ENCODE peak calls at places on chromosomes 16 and 17, in nine cellular contexts. B, A, Y, L, O, I, P, N and Z are unnamed samples.

GRCh38 chr16:71788578-71788977 is 20.1 kb downstream of the AP1G1 start:
- DNase-seq in B (no peak), A (no peak), Y (no peak), L (no peak), O (no peak), I (no peak), P (no peak), N (no peak), Z (no peak)

GRCh38 chr16:539901-540530 is 12.5 kb downstream of the CAPN15 start:
- DNase-seq in B (no peak), A (no peak), Y (no peak), L (no peak), O (no peak), I (no peak), P (no peak), N (no peak), Z (no peak)

GRCh38 chr16:27231692-27232060 is 28.4 kb downstream of the KDM8 start:
- DNase-seq in B (no peak), A (no peak), Y (no peak), L (no peak), O (no peak), I (no peak), P (peak; percentile 27), N (no peak), Z (no peak)

GRCh38 chr17:46053911-46054534 is 55.0 kb downstream of the STH start:
- DNase-seq in B (no peak), A (no peak), Y (no peak), L (no peak), O (no peak), I (no peak), P (no peak), N (no peak), Z (no peak)

GRCh38 chr16:51982715-51983680 is 563.9 kb downstream of the TOX3 start:
- DNase-seq in B (peak; percentile 28), A (no peak), Y (peak; percentile 42), L (peak; percentile 54), O (no peak), I (peak; percentile 81), P (no peak), N (no peak), Z (no peak)

GRCh38 chr17:45316271-45317112 is at the start of gene MAP3K14:
- DNase-seq in B (peak; percentile 82), A (peak; percentile 71), Y (peak; percentile 69), L (peak; percentile 69), O (no peak), I (peak; percentile 78), P (peak; percentile 95), N (peak; percentile 85), Z (peak; percentile 95)

GRCh38 chr17:28745052-28745776 is 1.4 kb downstream of the TRAF4 start:
- DNase-seq in B (peak; percentile 72), A (peak; percentile 78), Y (peak; percentile 54), L (peak; percentile 67), O (no peak), I (peak; percentile 70), P (peak; percentile 79), N (no peak), Z (no peak)

GRCh38 chr16:79190542-79190941 is 410.0 kb downstream of the MAF start:
- DNase-seq in B (no peak), A (no peak), Y (no peak), L (no peak), O (no peak), I (no peak), P (no peak), N (no peak), Z (no peak)

GRCh38 chr17:30376621-30377452 is 1.9 kb upstream of the CPD start:
- DNase-seq in B (no peak), A (no peak), Y (no peak), L (peak; percentile 34), O (no peak), I (peak; percentile 95), P (no peak), N (no peak), Z (no peak)

GRCh38 chr17:61583242-61583641 is 7.8 kb downstream of the NACA2 start:
- DNase-seq in B (peak; percentile 36), A (no peak), Y (no peak), L (no peak), O (no peak), I (peak; percentile 52), P (no peak), N (no peak), Z (no peak)

GRCh38 chr16:30874821-30875717 is 18.8 kb downstream of the BCL7C start:
- DNase-seq in B (peak; percentile 91), A (peak; percentile 77), Y (peak; percentile 83), L (peak; percentile 93), O (peak; percentile 50), I (peak; percentile 92), P (peak; percentile 99), N (peak; percentile 90), Z (peak; percentile 97)

GRCh38 chr17:5122586-5123342 is 6.9 kb downstream of the USP6 start:
- DNase-seq in B (no peak), A (peak; percentile 43), Y (peak; percentile 20), L (no peak), O (no peak), I (peak; percentile 14), P (no peak), N (peak; percentile 63), Z (no peak)

GRCh38 chr17:75490173-75490743 is 25.1 kb downstream of the CASKIN2 start:
- DNase-seq in B (no peak), A (no peak), Y (no peak), L (peak; percentile 74), O (no peak), I (no peak), P (peak; percentile 61), N (no peak), Z (no peak)

GRCh38 chr17:17786998-17787397 is 49.8 kb downstream of the SREBF1 start:
- DNase-seq in B (no peak), A (no peak), Y (no peak), L (no peak), O (no peak), I (no peak), P (no peak), N (no peak), Z (no peak)
- TF ChIP-seq CTCF in B (no peak), A (no peak), Y (no peak), L (no peak), O (no peak), I (no peak), P (no peak), N (no peak), Z (no peak)

DNA sequence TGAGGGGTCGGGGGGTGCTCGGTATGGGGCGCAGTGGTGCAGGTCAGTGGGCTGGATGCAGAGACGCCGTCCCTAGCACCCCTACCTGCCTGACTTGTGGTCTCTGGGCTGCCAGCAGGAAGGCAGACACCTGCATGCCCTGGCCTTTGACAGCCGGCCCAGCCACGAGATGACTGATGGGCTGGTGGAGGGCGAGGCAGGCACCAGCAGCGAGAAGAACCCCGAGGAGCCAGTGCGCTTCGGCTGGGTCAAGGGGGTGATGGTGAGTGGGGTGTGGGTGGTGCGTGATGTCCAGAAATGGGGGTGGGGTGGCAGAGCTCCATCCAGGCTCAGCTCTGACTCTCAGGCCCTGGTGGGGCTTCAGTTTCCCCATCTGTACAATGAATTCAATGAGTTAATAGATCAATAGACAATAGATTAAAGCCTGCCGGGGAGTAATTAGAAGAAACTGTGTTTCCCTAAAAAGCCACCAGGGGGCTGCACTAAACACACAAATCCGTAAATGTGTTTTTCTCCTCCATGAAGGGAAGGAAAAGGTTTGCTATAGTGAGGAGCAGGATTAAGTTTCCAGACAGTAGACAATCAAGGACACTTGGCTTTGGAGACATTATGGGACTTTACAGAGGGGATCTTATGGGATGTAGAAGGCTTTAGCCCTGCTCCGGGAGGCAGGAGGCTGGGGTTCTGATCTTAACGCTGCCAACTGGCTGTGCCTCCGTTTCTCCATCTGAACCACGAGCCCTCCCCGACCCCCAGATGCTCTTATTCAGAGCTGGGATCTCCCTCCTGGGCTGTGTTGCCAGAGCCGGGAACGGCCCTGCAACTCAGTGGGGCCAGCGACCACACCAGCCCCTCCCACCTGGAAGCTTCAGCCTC is 2.2 kb downstream of the SLC12A3 start:
- DNase-seq in B (peak; percentile 57), A (no peak), Y (peak; percentile 37), L (peak; percentile 54), O (no peak), I (peak; percentile 85), P (no peak), N (no peak), Z (peak; percentile 43)
- TF ChIP-seq CTCF in B (peak; percentile 56), A (peak; percentile 78), Y (peak; percentile 80), L (peak; percentile 79), O (peak; percentile 83), I (peak; percentile 67), P (peak; percentile 74), N (peak; percentile 78), Z (no peak)

DNA sequence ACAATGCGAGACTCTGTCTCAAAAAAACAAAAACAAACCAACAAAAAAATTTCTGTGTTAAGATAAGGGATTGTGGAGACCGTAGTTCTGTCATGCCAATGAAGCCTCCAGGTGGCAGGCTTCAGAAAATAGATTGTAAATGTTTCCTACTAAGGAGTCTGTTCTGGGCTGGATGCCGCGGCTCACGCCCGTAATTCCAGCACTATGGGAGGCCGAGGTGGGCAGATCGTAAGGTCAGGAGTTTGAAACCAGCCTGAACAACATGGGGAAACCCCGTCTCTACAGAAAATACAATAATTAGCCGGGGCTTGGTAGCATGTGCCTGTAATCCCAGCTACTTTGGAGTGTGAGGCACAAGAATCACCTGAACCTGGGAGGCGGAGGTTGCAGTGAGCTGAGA is 4.4 kb upstream of the SNX29 start:
- DNase-seq in B (no peak), A (no peak), Y (no peak), L (peak; percentile 22), O (no peak), I (no peak), P (no peak), N (no peak), Z (no peak)
- TF ChIP-seq CTCF in B (peak; percentile 16), A (peak; percentile 17), Y (peak; percentile 14), L (peak; percentile 21), O (peak; percentile 44), I (no peak), P (no peak), N (no peak), Z (no peak)

DNA sequence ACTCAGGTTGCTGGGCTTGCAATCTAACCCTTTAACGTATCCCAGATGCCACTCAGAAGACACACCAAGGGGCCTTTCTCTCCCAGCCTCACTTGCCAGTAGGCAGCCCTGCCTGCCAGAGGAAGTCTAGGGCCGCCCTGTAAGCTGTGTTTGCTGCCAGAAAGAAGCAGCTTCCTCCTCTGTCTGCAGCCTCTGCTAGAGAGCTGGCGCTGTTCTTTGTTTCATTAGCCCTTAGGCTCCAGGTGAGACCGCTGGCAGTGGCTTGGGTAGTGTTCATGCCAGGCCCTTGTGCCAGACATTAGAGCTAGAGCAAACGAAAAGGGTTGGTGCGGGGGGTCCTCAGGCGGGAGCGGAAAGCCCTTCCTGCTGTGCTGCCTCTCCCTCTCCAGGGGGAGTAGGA is 8.9 kb downstream of the CTRL start:
- DNase-seq in B (no peak), A (peak; percentile 75), Y (no peak), L (no peak), O (no peak), I (no peak), P (no peak), N (no peak), Z (no peak)
- TF ChIP-seq CTCF in B (no peak), A (no peak), Y (no peak), L (no peak), O (peak; percentile 14), I (no peak), P (no peak), N (no peak), Z (no peak)

GRCh38 chr16:66344533-66345145 is 21.9 kb upstream of the CDH5 start:
- DNase-seq in B (peak; percentile 52), A (no peak), Y (no peak), L (peak; percentile 45), O (no peak), I (peak; percentile 63), P (no peak), N (no peak), Z (no peak)
- TF ChIP-seq CTCF in B (peak; percentile 59), A (peak; percentile 57), Y (peak; percentile 88), L (peak; percentile 72), O (peak; percentile 67), I (peak; percentile 65), P (peak; percentile 78), N (peak; percentile 81), Z (no peak)

GRCh38 chr16:23082161-23082788 is 67.0 kb downstream of the USP31 start:
- DNase-seq in B (no peak), A (no peak), Y (no peak), L (no peak), O (no peak), I (peak; percentile 10), P (no peak), N (no peak), Z (no peak)
- TF ChIP-seq CTCF in B (no peak), A (no peak), Y (no peak), L (no peak), O (no peak), I (no peak), P (no peak), N (no peak), Z (no peak)